ENCODE peak calls at places on chromosome 2, in nine cellular contexts. One of them, this sample, is unnamed.

GRCh38 chr2:168658706-168659105 is 143.7 kb upstream of the NOSTRIN start:
- DNase-seq in breast epithelium: no peak
- DNase-seq in suprapubic skin: no peak
- DNase-seq in colonic mucosa: no peak
- DNase-seq in heart left ventricle: no peak
- DNase-seq in kidney: no peak
- DNase-seq in progenitor cell of endocrine pancreas: no peak
- DNase-seq in uterus: no peak
- DNase-seq in PC-3: no peak
- DNase-seq in this sample: no peak

GRCh38 chr2:170566138-170566537 is 149.0 kb upstream of the SP5 start:
- DNase-seq in breast epithelium: no peak
- DNase-seq in suprapubic skin: no peak
- DNase-seq in PC-3: no peak
- DNase-seq in uterus: no peak
- DNase-seq in kidney: no peak
- DNase-seq in progenitor cell of endocrine pancreas: no peak
- DNase-seq in heart left ventricle: no peak
- DNase-seq in colonic mucosa: no peak
- DNase-seq in this sample: no peak

GRCh38 chr2:17303496-17303895 is 214.7 kb downstream of the RAD51AP2 start:
- DNase-seq in suprapubic skin: no peak
- DNase-seq in progenitor cell of endocrine pancreas: no peak
- DNase-seq in kidney: no peak
- DNase-seq in breast epithelium: no peak
- DNase-seq in colonic mucosa: no peak
- DNase-seq in heart left ventricle: no peak
- DNase-seq in uterus: no peak
- DNase-seq in PC-3: peak
- DNase-seq in this sample: no peak

GRCh38 chr2:184157141-184157540 is 441.2 kb upstream of the ZNF804A start:
- DNase-seq in progenitor cell of endocrine pancreas: no peak
- DNase-seq in heart left ventricle: no peak
- DNase-seq in PC-3: no peak
- DNase-seq in breast epithelium: no peak
- DNase-seq in uterus: no peak
- DNase-seq in suprapubic skin: no peak
- DNase-seq in kidney: no peak
- DNase-seq in colonic mucosa: no peak
- DNase-seq in this sample: no peak

GRCh38 chr2:222837643-222838056 is 23.2 kb upstream of the ACSL3 start:
- DNase-seq in kidney: no peak
- DNase-seq in suprapubic skin: no peak
- DNase-seq in uterus: no peak
- DNase-seq in progenitor cell of endocrine pancreas: no peak
- DNase-seq in colonic mucosa: no peak
- DNase-seq in breast epithelium: no peak
- DNase-seq in PC-3: peak
- DNase-seq in heart left ventricle: no peak
- DNase-seq in this sample: no peak

GRCh38 chr2:180707867-180708205 is 272.6 kb upstream of the UBE2E3 start:
- DNase-seq in suprapubic skin: no peak
- DNase-seq in uterus: no peak
- DNase-seq in heart left ventricle: no peak
- DNase-seq in colonic mucosa: peak
- DNase-seq in breast epithelium: no peak
- DNase-seq in progenitor cell of endocrine pancreas: no peak
- DNase-seq in kidney: no peak
- DNase-seq in PC-3: peak
- DNase-seq in this sample: no peak

GRCh38 chr2:191109888-191110287 is 40.9 kb downstream of the STAT4 start:
- DNase-seq in uterus: no peak
- DNase-seq in breast epithelium: no peak
- DNase-seq in kidney: no peak
- DNase-seq in colonic mucosa: no peak
- DNase-seq in PC-3: no peak
- DNase-seq in heart left ventricle: no peak
- DNase-seq in suprapubic skin: no peak
- DNase-seq in progenitor cell of endocrine pancreas: no peak
- DNase-seq in this sample: no peak

GRCh38 chr2:233857511-233858118 is 3.3 kb upstream of the HJURP start:
- DNase-seq in colonic mucosa: peak
- DNase-seq in progenitor cell of endocrine pancreas: no peak
- DNase-seq in kidney: no peak
- DNase-seq in suprapubic skin: no peak
- DNase-seq in PC-3: peak
- DNase-seq in breast epithelium: no peak
- DNase-seq in uterus: no peak
- DNase-seq in heart left ventricle: no peak
- DNase-seq in this sample: no peak

GRCh38 chr2:224764565-224765236 is 48.5 kb upstream of the CCDC195 start:
- DNase-seq in suprapubic skin: no peak
- DNase-seq in breast epithelium: no peak
- DNase-seq in heart left ventricle: no peak
- DNase-seq in uterus: no peak
- DNase-seq in PC-3: no peak
- DNase-seq in colonic mucosa: no peak
- DNase-seq in kidney: no peak
- DNase-seq in progenitor cell of endocrine pancreas: no peak
- DNase-seq in this sample: no peak

GRCh38 chr2:190266314-190266713 is 53.3 kb downstream of the HIBCH start:
- DNase-seq in uterus: no peak
- DNase-seq in heart left ventricle: no peak
- DNase-seq in progenitor cell of endocrine pancreas: no peak
- DNase-seq in breast epithelium: no peak
- DNase-seq in colonic mucosa: no peak
- DNase-seq in suprapubic skin: no peak
- DNase-seq in kidney: no peak
- DNase-seq in PC-3: no peak
- DNase-seq in this sample: no peak

GRCh38 chr2:129460643-129461198 is 518.7 kb upstream of the RAB6C start:
- DNase-seq in suprapubic skin: no peak
- DNase-seq in heart left ventricle: no peak
- DNase-seq in uterus: no peak
- DNase-seq in breast epithelium: no peak
- DNase-seq in PC-3: no peak
- DNase-seq in progenitor cell of endocrine pancreas: no peak
- DNase-seq in colonic mucosa: no peak
- DNase-seq in kidney: no peak
- DNase-seq in this sample: no peak

DNA sequence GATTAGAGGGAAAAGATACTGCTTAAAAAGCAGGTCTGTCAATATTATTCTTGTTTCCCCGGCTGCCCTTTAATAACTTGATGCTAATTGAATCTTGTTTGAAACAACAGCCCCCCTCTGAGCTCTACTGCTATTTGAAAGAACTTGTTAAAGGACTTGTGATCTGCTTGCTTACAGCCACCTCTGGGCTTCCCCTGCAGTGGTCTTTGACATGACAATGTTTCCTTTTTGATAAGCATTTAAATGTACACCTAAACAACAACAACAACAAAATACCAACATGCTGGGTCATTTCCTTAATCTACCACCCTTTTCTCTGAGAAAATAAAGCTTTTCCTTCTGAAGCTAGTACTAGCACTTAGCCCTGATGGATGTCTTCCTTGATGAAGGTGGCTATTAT is 3.9 kb downstream of the HOXD1 start:
- DNase-seq in kidney: no peak
- DNase-seq in breast epithelium: no peak
- DNase-seq in colonic mucosa: no peak
- DNase-seq in uterus: no peak
- DNase-seq in suprapubic skin: no peak
- DNase-seq in progenitor cell of endocrine pancreas: no peak
- DNase-seq in PC-3: no peak
- DNase-seq in heart left ventricle: no peak
- DNase-seq in this sample: no peak
- TF ChIP-seq CTCF in kidney: no peak
- TF ChIP-seq CTCF in breast epithelium: no peak
- TF ChIP-seq CTCF in colonic mucosa: no peak
- TF ChIP-seq CTCF in uterus: no peak
- TF ChIP-seq CTCF in suprapubic skin: no peak
- TF ChIP-seq CTCF in progenitor cell of endocrine pancreas: no peak
- TF ChIP-seq CTCF in PC-3: no peak
- TF ChIP-seq CTCF in heart left ventricle: no peak
- TF ChIP-seq CTCF in this sample: no peak

GRCh38 chr2:112118148-112118547 is 20.0 kb upstream of the FBLN7 start:
- DNase-seq in breast epithelium: no peak
- DNase-seq in suprapubic skin: no peak
- DNase-seq in heart left ventricle: no peak
- DNase-seq in progenitor cell of endocrine pancreas: no peak
- DNase-seq in uterus: no peak
- DNase-seq in PC-3: no peak
- DNase-seq in colonic mucosa: no peak
- DNase-seq in kidney: no peak
- DNase-seq in this sample: no peak
- TF ChIP-seq CTCF in breast epithelium: no peak
- TF ChIP-seq CTCF in suprapubic skin: no peak
- TF ChIP-seq CTCF in heart left ventricle: no peak
- TF ChIP-seq CTCF in progenitor cell of endocrine pancreas: peak
- TF ChIP-seq CTCF in uterus: no peak
- TF ChIP-seq CTCF in PC-3: peak
- TF ChIP-seq CTCF in colonic mucosa: no peak
- TF ChIP-seq CTCF in kidney: no peak
- TF ChIP-seq CTCF in this sample: peak

GRCh38 chr2:155310589-155310988 is 612.1 kb downstream of the KCNJ3 start:
- DNase-seq in progenitor cell of endocrine pancreas: no peak
- DNase-seq in kidney: no peak
- DNase-seq in suprapubic skin: no peak
- DNase-seq in colonic mucosa: no peak
- DNase-seq in heart left ventricle: no peak
- DNase-seq in PC-3: peak
- DNase-seq in breast epithelium: no peak
- DNase-seq in uterus: no peak
- DNase-seq in this sample: no peak
- TF ChIP-seq CTCF in progenitor cell of endocrine pancreas: peak
- TF ChIP-seq CTCF in kidney: peak
- TF ChIP-seq CTCF in suprapubic skin: peak
- TF ChIP-seq CTCF in colonic mucosa: peak
- TF ChIP-seq CTCF in heart left ventricle: peak
- TF ChIP-seq CTCF in PC-3: peak
- TF ChIP-seq CTCF in breast epithelium: peak
- TF ChIP-seq CTCF in uterus: no peak
- TF ChIP-seq CTCF in this sample: peak

GRCh38 chr2:96143848-96144480 is 1.3 kb downstream of the DUSP2 start:
- DNase-seq in progenitor cell of endocrine pancreas: peak
- DNase-seq in kidney: peak
- DNase-seq in heart left ventricle: peak
- DNase-seq in breast epithelium: no peak
- DNase-seq in uterus: no peak
- DNase-seq in colonic mucosa: no peak
- DNase-seq in PC-3: peak
- DNase-seq in suprapubic skin: peak
- DNase-seq in this sample: no peak
- TF ChIP-seq CTCF in progenitor cell of endocrine pancreas: peak
- TF ChIP-seq CTCF in kidney: no peak
- TF ChIP-seq CTCF in heart left ventricle: no peak
- TF ChIP-seq CTCF in breast epithelium: peak
- TF ChIP-seq CTCF in uterus: no peak
- TF ChIP-seq CTCF in colonic mucosa: no peak
- TF ChIP-seq CTCF in PC-3: peak
- TF ChIP-seq CTCF in suprapubic skin: peak
- TF ChIP-seq CTCF in this sample: no peak

GRCh38 chr2:27891063-27891819 is 712 bp downstream of the BABAM2 start:
- DNase-seq in suprapubic skin: peak
- DNase-seq in uterus: peak
- DNase-seq in colonic mucosa: peak
- DNase-seq in breast epithelium: peak
- DNase-seq in heart left ventricle: peak
- DNase-seq in kidney: peak
- DNase-seq in PC-3: peak
- DNase-seq in progenitor cell of endocrine pancreas: peak
- DNase-seq in this sample: no peak

GRCh38 chr2:27891820-27892105 is 1.2 kb downstream of the BABAM2 start:
- DNase-seq in progenitor cell of endocrine pancreas: no peak
- DNase-seq in colonic mucosa: no peak
- DNase-seq in PC-3: peak
- DNase-seq in kidney: no peak
- DNase-seq in heart left ventricle: no peak
- DNase-seq in breast epithelium: no peak
- DNase-seq in uterus: no peak
- DNase-seq in suprapubic skin: no peak
- DNase-seq in this sample: no peak

GRCh38 chr2:27888790-27889189 is 1.4 kb downstream of the RBKS start:
- DNase-seq in progenitor cell of endocrine pancreas: no peak
- DNase-seq in suprapubic skin: no peak
- DNase-seq in heart left ventricle: no peak
- DNase-seq in kidney: no peak
- DNase-seq in uterus: no peak
- DNase-seq in colonic mucosa: no peak
- DNase-seq in PC-3: no peak
- DNase-seq in breast epithelium: no peak
- DNase-seq in this sample: no peak

GRCh38 chr2:27889774-27890145 is 427 bp downstream of the RBKS start:
- DNase-seq in suprapubic skin: no peak
- DNase-seq in PC-3: no peak
- DNase-seq in kidney: no peak
- DNase-seq in uterus: peak
- DNase-seq in colonic mucosa: peak
- DNase-seq in breast epithelium: no peak
- DNase-seq in progenitor cell of endocrine pancreas: no peak
- DNase-seq in heart left ventricle: no peak
- DNase-seq in this sample: no peak

DNA sequence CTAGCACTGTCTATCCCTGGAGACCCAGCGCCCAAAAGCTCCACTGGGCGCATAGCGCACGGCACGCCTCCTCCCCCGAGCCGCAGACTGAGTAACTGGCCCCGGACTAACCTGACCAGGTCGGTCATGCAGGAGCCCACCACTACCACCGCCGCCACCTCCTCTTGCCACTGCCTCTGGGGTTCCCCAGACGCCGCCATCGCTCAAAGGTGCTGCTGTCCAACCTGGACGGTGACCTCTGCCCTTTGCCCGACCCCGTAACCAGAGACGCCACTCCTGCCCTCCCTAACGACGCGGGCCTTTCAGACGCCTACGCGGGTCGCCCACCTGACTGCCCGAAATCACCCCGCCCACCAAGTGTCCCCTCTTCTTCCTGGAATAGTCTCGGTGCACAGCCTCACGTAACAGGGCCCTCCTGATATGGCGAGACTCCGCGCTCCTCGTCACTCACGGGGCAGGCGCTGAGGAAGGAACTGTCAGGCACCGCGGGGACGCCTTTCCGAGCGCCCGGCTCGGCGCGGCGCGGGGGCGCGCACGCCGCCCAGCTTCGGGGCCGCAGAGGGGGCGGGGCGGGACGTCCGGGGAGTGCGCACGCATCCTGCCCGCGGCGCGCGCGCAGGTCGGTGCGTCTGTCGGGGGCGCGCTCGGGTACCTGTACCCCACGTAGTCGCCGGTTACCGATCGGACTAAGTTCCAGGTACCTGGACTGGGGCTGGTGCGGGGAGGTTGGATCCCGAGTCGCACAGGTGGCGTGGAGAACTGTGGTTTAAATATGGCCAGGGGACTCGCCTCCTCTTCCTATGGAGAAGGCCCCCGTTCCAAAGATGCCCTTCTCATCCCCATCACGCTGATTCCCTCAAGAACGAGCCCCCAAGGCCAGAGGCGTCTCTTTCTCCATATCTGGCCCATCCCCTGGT is at the start of the genes BABAM2 and RBKS:
- DNase-seq in PC-3: peak
- DNase-seq in suprapubic skin: peak
- DNase-seq in kidney: peak
- DNase-seq in heart left ventricle: peak
- DNase-seq in uterus: peak
- DNase-seq in progenitor cell of endocrine pancreas: peak
- DNase-seq in breast epithelium: peak
- DNase-seq in colonic mucosa: peak
- DNase-seq in this sample: peak
- TF ChIP-seq CTCF in PC-3: no peak
- TF ChIP-seq CTCF in suprapubic skin: no peak
- TF ChIP-seq CTCF in kidney: no peak
- TF ChIP-seq CTCF in heart left ventricle: no peak
- TF ChIP-seq CTCF in uterus: peak
- TF ChIP-seq CTCF in progenitor cell of endocrine pancreas: no peak
- TF ChIP-seq CTCF in breast epithelium: no peak
- TF ChIP-seq CTCF in colonic mucosa: no peak
- TF ChIP-seq CTCF in this sample: no peak

This sample was measured in chondrocyte.